ENCODE peak calls at places on chromosomes 5 and 9, in six cellular contexts. R is heart left ventricle; I is uterus; K is heart right ventricle; L is CD4-positive, CD25-positive, alpha-beta regulatory T cell; X is GM23248. E is an unnamed sample. For H3K4me1, the result is how much of the 10 kb centered on the place peaks cover.

GRCh38 chr5:176547811-176548210 is 1.3 kb upstream of the CDHR2 start:
- DNase-seq in K (no peak), X (peak), L (no peak), R (no peak), I (no peak), E (no peak)

GRCh38 chr9:110555971-110556370 is 23.6 kb downstream of the SVEP1 start:
- DNase-seq in L (no peak), I (peak), R (peak), K (peak), X (peak), E (no peak)

GRCh38 chr5:92371889-92372235 is 988.7 kb upstream of the ARRDC3 start:
- DNase-seq in R (no peak), L (no peak), X (peak), K (no peak), I (no peak), E (no peak)

GRCh38 chr5:111984044-111984443 is 227.1 kb upstream of the NREP start:
- DNase-seq in X (peak), K (peak), I (no peak), R (peak), L (no peak), E (no peak)

GRCh38 chr5:181070523-181070922 is 30.5 kb downstream of the BTNL9 start:
- DNase-seq in L (no peak), X (no peak), I (no peak), K (no peak), R (no peak), E (no peak)

GRCh38 chr9:17905356-17906203 is 326.7 kb downstream of the SH3GL2 start:
- DNase-seq in K (no peak), X (no peak), I (peak), R (no peak), L (no peak), E (no peak)

GRCh38 chr5:153158608-153159007 is 331.9 kb upstream of the GRIA1 start:
- DNase-seq in L (no peak), R (no peak), I (no peak), X (peak), K (no peak), E (no peak)

GRCh38 chr5:31880460-31880859 is 241.5 kb downstream of the PDZD2 start:
- DNase-seq in I (no peak), R (no peak), L (no peak), K (no peak), X (no peak), E (no peak)

GRCh38 chr9:18675345-18675744 is 201.4 kb downstream of the ADAMTSL1 start:
- DNase-seq in R (no peak), I (no peak), L (no peak), X (peak), K (no peak), E (no peak)

GRCh38 chr5:9196403-9197224 is 349.3 kb downstream of the SEMA5A start:
- DNase-seq in R (no peak), K (no peak), I (no peak), X (peak), L (no peak), E (no peak)

GRCh38 chr9:19922476-19923118 is 133.8 kb upstream of the SLC24A2 start:
- DNase-seq in R (no peak), L (no peak), X (peak), K (peak), I (peak), E (no peak)

GRCh38 chr5:107461770-107462169 is 209.0 kb downstream of the EFNA5 start:
- DNase-seq in L (no peak), I (no peak), X (no peak), K (no peak), R (no peak), E (no peak)

GRCh38 chr5:107464403-107464802 is 206.3 kb downstream of the EFNA5 start:
- DNase-seq in X (no peak), L (no peak), R (no peak), I (no peak), K (no peak), E (no peak)

GRCh38 chr5:107464876-107465275 is 205.9 kb downstream of the EFNA5 start:
- DNase-seq in I (no peak), R (no peak), L (no peak), X (no peak), K (no peak), E (no peak)

GRCh38 chr5:107466233-107466769 is 204.4 kb downstream of the EFNA5 start:
- DNase-seq in R (no peak), L (no peak), I (no peak), X (no peak), K (no peak), E (no peak)

GRCh38 chr5:107463731-107464130 is 207.0 kb downstream of the EFNA5 start:
- DNase-seq in R (no peak), X (no peak), I (no peak), L (no peak), K (no peak), E (no peak)
- H3K4me1 ChIP-seq in R (under half), X (under half), I (under half), L (under half), K (under half), E (under half)

GRCh38 chr5:115625579-115626443 is at the start of gene TMED7:
- DNase-seq in L (peak), I (peak), X (peak), R (peak), K (peak), E (peak)

GRCh38 chr5:115629903-115630302 is 4.1 kb upstream of the TMED7 start:
- DNase-seq in K (no peak), X (no peak), L (no peak), I (no peak), R (no peak), E (no peak)

GRCh38 chr5:115626444-115626823 is 598 bp upstream of the TMED7 start:
- DNase-seq in K (no peak), I (no peak), R (no peak), L (no peak), X (peak), E (no peak)

GRCh38 chr5:115624994-115625393 is 842 bp downstream of the TMED7 start:
- DNase-seq in R (no peak), L (peak), K (no peak), X (peak), I (no peak), E (no peak)

DNA sequence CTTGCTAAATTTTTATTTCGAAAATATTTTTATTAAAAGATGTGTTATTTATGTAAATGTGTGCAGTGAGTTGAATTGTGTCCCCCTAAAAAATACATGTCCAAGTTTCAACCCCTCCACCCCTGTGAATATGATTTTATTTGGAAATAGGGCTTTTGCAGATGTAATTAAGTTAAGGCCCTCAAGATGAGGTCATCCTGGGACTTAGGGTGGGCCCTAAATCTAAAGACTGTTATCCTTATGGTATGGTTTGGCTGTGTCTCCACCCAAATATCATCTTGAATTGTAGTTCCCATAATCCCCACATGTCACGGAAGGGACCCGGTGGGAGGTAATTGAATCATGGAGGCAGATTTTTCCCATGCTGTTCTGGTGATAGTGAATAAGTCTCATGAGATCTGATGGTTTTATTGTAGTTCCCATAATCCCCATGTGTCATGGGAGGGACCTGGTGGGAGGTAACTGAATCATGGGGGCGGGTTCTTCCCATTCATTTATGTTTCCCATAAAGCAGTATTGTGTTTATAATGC is 1.5 kb upstream of the TMED7 start:
- DNase-seq in R (no peak), K (no peak), L (no peak), X (peak), I (no peak), E (no peak)
- H3K27ac ChIP-seq in R (no peak), K (no peak), L (peak), X (peak), I (no peak), E (no peak)

GRCh38 chr5:7874639-7875038 is 5.7 kb downstream of the MTRR start:
- DNase-seq in L (no peak), R (no peak), X (no peak), K (no peak), I (no peak), E (no peak)

GRCh38 chr5:7873216-7873615 is 4.3 kb downstream of the MTRR start:
- DNase-seq in K (no peak), R (no peak), L (no peak), X (no peak), I (no peak), E (no peak)

GRCh38 chr5:7871560-7872113 is 2.7 kb downstream of the MTRR start:
- DNase-seq in I (no peak), K (no peak), L (no peak), R (no peak), X (no peak), E (no peak)

GRCh38 chr5:7875151-7875550 is 6.2 kb downstream of the MTRR start:
- DNase-seq in I (no peak), K (no peak), X (no peak), L (no peak), R (no peak), E (no peak)

GRCh38 chr5:7872517-7873149 is 3.7 kb downstream of the MTRR start:
- DNase-seq in I (no peak), L (no peak), K (no peak), X (peak), R (no peak), E (no peak)
- H3K4me1 ChIP-seq in I (under half), L (half or more), K (under half), X (under half), R (under half), E (half or more)

GRCh38 chr5:43604699-43605098 is 1.7 kb downstream of the NNT start:
- DNase-seq in L (no peak), I (no peak), R (no peak), X (no peak), K (no peak), E (no peak)
- H3K27ac ChIP-seq in L (no peak), I (no peak), R (peak), X (no peak), K (peak), E (no peak)

DNA sequence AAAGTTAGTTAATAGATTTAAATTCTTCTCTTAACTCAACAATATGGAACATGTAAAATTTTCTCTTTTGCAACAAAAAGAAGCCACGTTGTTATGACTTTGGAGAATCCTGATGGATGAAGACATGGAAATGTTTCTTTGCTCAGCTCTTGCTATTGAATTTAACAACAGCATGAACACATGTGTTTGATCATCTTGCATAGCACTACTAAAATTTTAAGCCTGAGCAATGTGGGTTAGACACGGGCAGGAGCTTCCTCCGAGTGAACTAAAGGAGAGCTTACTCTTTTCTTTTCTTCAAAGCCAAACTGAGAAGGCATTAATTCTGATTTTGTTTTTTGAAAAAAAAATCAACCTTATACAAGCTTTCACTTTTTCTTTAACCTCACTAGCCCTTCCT is 36.8 kb downstream of the ADAMTS19 start:
- DNase-seq in L (no peak), I (no peak), K (no peak), X (no peak), R (no peak), E (no peak)
- H3K4me1 ChIP-seq in L (under half), I (under half), K (under half), X (under half), R (under half), E (under half)

E was measured in left lung.